ENCODE peak calls at places on chromosomes 12 and 14, in eight cellular contexts. Q, Y, M, W, Z, B, E and O are unnamed samples.

GRCh38 chr12:6052940-6053329 is 71.5 kb downstream of the VWF start:
- DNase-seq in Q (peak), Y (no peak), M (no peak), W (peak), Z (no peak), B (no peak), E (peak), O (no peak)

GRCh38 chr12:11580125-11580751 is 69.2 kb upstream of the ETV6 start:
- DNase-seq in Q (peak), Y (peak), M (no peak), W (peak), Z (no peak), B (no peak), E (peak), O (no peak)

GRCh38 chr14:78997811-78998210 is 827.6 kb downstream of the NRXN3 start:
- DNase-seq in Q (peak), Y (no peak), M (no peak), W (peak), Z (no peak), B (no peak), E (peak), O (no peak)

GRCh38 chr12:96263449-96263902 is 69.3 kb downstream of the ELK3 start:
- DNase-seq in Q (no peak), Y (no peak), M (no peak), W (no peak), Z (no peak), B (peak), E (no peak), O (no peak)

GRCh38 chr14:36604757-36605505 is 22.5 kb upstream of the NKX2-8 start:
- DNase-seq in Q (peak), Y (peak), M (peak), W (peak), Z (peak), B (peak), E (peak), O (peak)

GRCh38 chr12:62848418-62848817 is 86.5 kb downstream of the PPM1H start:
- DNase-seq in Q (peak), Y (no peak), M (peak), W (peak), Z (no peak), B (no peak), E (peak), O (no peak)

GRCh38 chr12:119614705-119615104 is 21.1 kb downstream of the TMEM233 start:
- DNase-seq in Q (no peak), Y (no peak), M (no peak), W (no peak), Z (no peak), B (no peak), E (no peak), O (no peak)

GRCh38 chr12:6539276-6540134 is 5.2 kb downstream of the GAPDH start:
- DNase-seq in Q (no peak), Y (peak), M (no peak), W (no peak), Z (peak), B (no peak), E (no peak), O (no peak)

GRCh38 chr12:107645630-107646333 is 39.8 kb upstream of the PWP1 start:
- DNase-seq in Q (no peak), Y (no peak), M (no peak), W (no peak), Z (no peak), B (peak), E (peak), O (no peak)

GRCh38 chr14:67571275-67571990 is 28.6 kb downstream of the PIGH start:
- DNase-seq in Q (peak), Y (peak), M (peak), W (peak), Z (peak), B (peak), E (peak), O (peak)

GRCh38 chr14:32932921-32933622 is 5.6 kb upstream of the NPAS3 start:
- DNase-seq in Q (peak), Y (no peak), M (no peak), W (no peak), Z (no peak), B (no peak), E (no peak), O (no peak)

GRCh38 chr12:104064842-104065441 is 611 bp downstream of the HCFC2 start:
- DNase-seq in Q (peak), Y (peak), M (no peak), W (no peak), Z (no peak), B (no peak), E (no peak), O (no peak)

GRCh38 chr12:113056381-113056630 is 224 bp upstream of the DTX1 start:
- DNase-seq in Q (no peak), Y (no peak), M (no peak), W (no peak), Z (no peak), B (no peak), E (no peak), O (no peak)

GRCh38 chr12:128463881-128464280 is 196.9 kb downstream of the TMEM132C start:
- DNase-seq in Q (no peak), Y (no peak), M (no peak), W (no peak), Z (no peak), B (no peak), E (no peak), O (no peak)

GRCh38 chr14:100866666-100867630 is 36.6 kb downstream of the RTL1 start:
- DNase-seq in Q (no peak), Y (no peak), M (no peak), W (no peak), Z (no peak), B (no peak), E (no peak), O (no peak)

GRCh38 chr14:100659345-100660001 is 67.2 kb upstream of the DLK1 start:
- DNase-seq in Q (no peak), Y (no peak), M (no peak), W (no peak), Z (no peak), B (no peak), E (no peak), O (no peak)

GRCh38 chr14:68111733-68112270 is 292.2 kb downstream of the RAD51B start:
- DNase-seq in Q (no peak), Y (no peak), M (no peak), W (peak), Z (no peak), B (no peak), E (no peak), O (no peak)

GRCh38 chr12:138898-139534 is 72.4 kb downstream of the IQSEC3 start:
- DNase-seq in Q (no peak), Y (no peak), M (peak), W (no peak), Z (no peak), B (no peak), E (peak), O (no peak)

GRCh38 chr14:69980457-69981414 is 101.5 kb downstream of the SMOC1 start:
- DNase-seq in Q (no peak), Y (no peak), M (no peak), W (no peak), Z (no peak), B (no peak), E (no peak), O (no peak)

GRCh38 chr12:47547077-47547476 is 158.8 kb downstream of the RPAP3 start:
- DNase-seq in Q (peak), Y (no peak), M (no peak), W (peak), Z (no peak), B (no peak), E (peak), O (no peak)

GRCh38 chr12:53185582-53186153 is 4.9 kb upstream of the CSAD start:
- DNase-seq in Q (no peak), Y (no peak), M (no peak), W (no peak), Z (no peak), B (no peak), E (no peak), O (no peak)

GRCh38 chr14:93878251-93878650 is 48.9 kb upstream of the FAM181A start:
- DNase-seq in Q (no peak), Y (no peak), M (no peak), W (no peak), Z (no peak), B (no peak), E (no peak), O (no peak)

GRCh38 chr14:58977366-58977765 is 211.1 kb upstream of the DAAM1 start:
- DNase-seq in Q (no peak), Y (no peak), M (no peak), W (no peak), Z (no peak), B (no peak), E (peak), O (no peak)

GRCh38 chr12:26317942-26318565 is 122.7 kb downstream of the SSPN start:
- DNase-seq in Q (peak), Y (no peak), M (no peak), W (peak), Z (peak), B (no peak), E (peak), O (no peak)

GRCh38 chr12:113573148-113573547 is 101.5 kb upstream of the LHX5 start:
- DNase-seq in Q (no peak), Y (no peak), M (no peak), W (no peak), Z (no peak), B (no peak), E (no peak), O (no peak)

GRCh38 chr12:15899282-15899870 is 11.8 kb upstream of the DERA start:
- DNase-seq in Q (peak), Y (peak), M (no peak), W (no peak), Z (peak), B (peak), E (no peak), O (no peak)

GRCh38 chr12:96049096-96049495 is 13.7 kb upstream of the LTA4H start:
- DNase-seq in Q (no peak), Y (no peak), M (no peak), W (no peak), Z (no peak), B (no peak), E (no peak), O (no peak)